ENCODE peak calls at places on chromosomes 1 and 21, in eight cellular contexts. Y, X, U, Z, C, W, L and G are unnamed samples.

GRCh38 chr1:31618916-31619846 is 1.7 kb downstream of the HCRTR1 start:
- DNase-seq in W (no peak), X (no peak), U (no peak), L (no peak), Y (no peak), C (no peak), Z (no peak), G (no peak)

GRCh38 chr1:15850450-15851079 is 3.1 kb downstream of the SPEN start:
- DNase-seq in W (no peak), Y (no peak), Z (no peak), X (no peak), U (no peak), C (no peak), L (no peak), G (no peak)

GRCh38 chr1:20981903-20982695 is 194.6 kb downstream of the EIF4G3 start:
- DNase-seq in Y (no peak), Z (no peak), X (no peak), L (no peak), U (no peak), C (no peak), W (peak; percentile 59), G (no peak)

GRCh38 chr1:1950940-1951339 is 31.9 kb upstream of the TMEM52 start:
- DNase-seq in Y (no peak), L (no peak), C (no peak), W (no peak), X (no peak), U (no peak), Z (no peak), G (no peak)

GRCh38 chr1:17892225-17892624 is 137.1 kb downstream of the ACTL8 start:
- DNase-seq in Z (no peak), L (peak; percentile 84), X (no peak), U (no peak), Y (peak; percentile 72), W (no peak), C (no peak), G (no peak)

GRCh38 chr1:18299441-18300338 is 181.0 kb upstream of the KLHDC7A start:
- DNase-seq in L (no peak), Y (no peak), C (peak; percentile 68), Z (no peak), X (no peak), U (no peak), W (no peak), G (no peak)

GRCh38 chr1:16007671-16008341 is 3.8 kb downstream of the SRARP start:
- DNase-seq in C (no peak), Z (no peak), Y (no peak), X (no peak), U (no peak), W (no peak), L (peak; percentile 0), G (no peak)

GRCh38 chr1:219751870-219752269 is 139.0 kb upstream of the ZC3H11B start:
- DNase-seq in X (no peak), C (no peak), U (no peak), Y (no peak), W (no peak), Z (no peak), L (no peak), G (no peak)

GRCh38 chr21:17784604-17785402 is 34.4 kb downstream of the C21orf91 start:
- DNase-seq in W (peak; percentile 80), U (no peak), L (no peak), X (no peak), Z (no peak), C (no peak), Y (no peak), G (no peak)

GRCh38 chr1:8525291-8526275 is 207.7 kb downstream of the SLC45A1 start:
- DNase-seq in Z (peak; percentile 91), C (peak; percentile 83), U (peak; percentile 85), L (peak; percentile 59), Y (peak; percentile 75), W (peak; percentile 97), X (peak; percentile 88), G (peak; percentile 74)

GRCh38 chr1:2973661-2974593 is 47.3 kb upstream of the ACTRT2 start:
- DNase-seq in U (no peak), C (no peak), L (peak; percentile 59), Y (no peak), X (peak; percentile 46), W (no peak), Z (no peak), G (no peak)
- H3K9me3 ChIP-seq in U (no peaks in the 10 kb centered on the region), C (no peaks in the 10 kb centered on the region), L (no peaks in the 10 kb centered on the region), Y (no peaks in the 10 kb centered on the region), X (no peaks in the 10 kb centered on the region), W (no peaks in the 10 kb centered on the region), Z (no peaks in the 10 kb centered on the region), G (no peaks in the 10 kb centered on the region)

GRCh38 chr21:36694593-36695282 is 4.2 kb upstream of the SIM2 start:
- DNase-seq in C (peak; percentile 24), L (no peak), W (no peak), Y (no peak), X (no peak), U (no peak), Z (no peak), G (no peak)

GRCh38 chr21:36694041-36694515 is 4.8 kb upstream of the SIM2 start:
- DNase-seq in X (no peak), Z (no peak), W (peak; percentile 36), Y (no peak), L (no peak), U (no peak), C (peak; percentile 56), G (no peak)

GRCh38 chr21:36692844-36693143 is 6.1 kb upstream of the SIM2 start:
- DNase-seq in X (no peak), Z (no peak), Y (no peak), L (peak; percentile 56), C (no peak), U (no peak), W (no peak), G (no peak)

GRCh38 chr21:36692125-36692843 is 6.6 kb upstream of the SIM2 start:
- DNase-seq in Z (no peak), L (no peak), C (peak; percentile 71), W (no peak), U (no peak), X (no peak), Y (no peak), G (no peak)

DNA sequence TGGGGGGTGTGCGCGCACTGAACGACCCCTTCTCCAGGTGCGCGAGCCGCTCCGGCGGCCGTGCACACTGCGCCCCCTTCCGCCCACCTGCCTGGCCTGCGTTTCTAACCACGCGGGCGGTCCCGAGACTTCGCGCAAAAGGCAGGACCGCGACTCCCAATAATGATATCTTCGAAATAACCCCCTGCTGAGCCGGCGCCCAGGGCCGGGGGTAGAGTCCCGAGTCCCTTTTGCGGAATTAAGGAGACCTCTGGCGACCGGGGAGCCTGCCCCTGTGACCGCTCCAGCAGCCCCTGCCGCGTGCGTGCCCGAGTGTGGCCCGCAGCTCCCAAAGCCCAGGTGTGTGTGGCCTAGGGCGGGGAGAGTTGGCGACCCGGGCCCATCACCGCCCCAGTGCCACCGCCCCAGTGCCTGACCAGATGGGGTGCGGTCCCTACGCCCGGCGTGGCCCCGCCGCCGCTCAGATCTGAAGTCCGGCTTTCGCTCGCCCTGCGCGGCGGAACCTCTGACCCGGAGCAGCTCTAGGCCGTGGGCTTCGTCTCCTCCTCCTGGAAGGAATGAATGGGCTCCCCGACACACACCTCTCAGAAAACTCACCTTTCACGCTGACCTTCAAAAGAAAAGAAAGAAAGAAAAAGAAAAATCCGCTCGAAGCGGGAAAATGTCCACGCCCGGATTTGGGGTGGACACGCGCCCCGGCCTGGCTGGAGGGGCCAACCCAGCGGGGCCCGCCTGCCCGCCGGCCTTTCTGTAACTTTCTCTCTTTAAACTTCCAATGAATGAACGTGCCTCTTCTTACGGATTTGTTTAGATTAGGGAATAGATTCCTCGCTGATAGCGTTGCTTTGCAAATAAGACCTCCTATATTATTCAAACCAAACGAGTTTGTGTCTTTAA is 5.5 kb upstream of the SIM2 start:
- DNase-seq in L (no peak), X (no peak), Y (no peak), Z (no peak), W (no peak), U (no peak), C (peak; percentile 73), G (no peak)
- H3K27me3 ChIP-seq in L (peaks cover 11% of the 10 kb centered on the region), X (peaks cover 97% of the 10 kb centered on the region), Y (peaks cover 100% of the 10 kb centered on the region), Z (peaks cover 78% of the 10 kb centered on the region), W (peaks cover 92% of the 10 kb centered on the region), U (peaks cover 86% of the 10 kb centered on the region), C (peaks cover 100% of the 10 kb centered on the region), G (peaks cover 97% of the 10 kb centered on the region)

DNA sequence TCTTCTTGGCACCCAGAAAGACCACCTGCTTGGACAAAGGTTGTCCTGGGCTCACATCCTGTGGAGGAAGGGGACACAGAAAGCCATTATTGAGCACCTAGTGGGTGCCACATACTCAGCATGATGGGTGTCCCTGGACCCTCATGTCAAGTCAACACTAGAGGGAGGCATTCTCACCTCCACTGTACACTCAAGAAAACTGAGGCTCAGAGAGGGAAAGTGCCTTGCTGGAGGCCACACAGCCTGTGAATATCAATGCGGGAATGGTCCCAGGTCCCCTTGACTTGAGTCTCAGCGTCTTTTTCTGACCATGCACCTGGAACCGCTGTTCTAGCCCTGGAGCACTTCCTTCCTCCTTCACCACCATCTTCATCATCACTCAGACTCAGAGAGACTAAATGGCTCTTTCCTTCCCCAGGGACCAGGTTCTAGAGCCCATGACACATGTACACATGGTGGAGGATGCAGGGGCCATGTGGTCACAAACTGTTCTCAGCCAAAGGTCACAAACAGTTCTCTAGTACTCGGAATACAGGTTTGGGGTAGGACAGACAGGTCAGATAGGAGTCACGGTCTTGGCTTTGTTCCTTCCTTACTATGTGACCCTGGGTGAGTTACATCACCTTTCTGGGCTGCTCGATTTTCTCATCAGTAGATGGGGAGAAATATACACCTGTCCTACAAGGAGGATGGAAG is 89.2 kb upstream of the WNT4 start:
- DNase-seq in Z (no peak), L (no peak), W (no peak), C (no peak), Y (no peak), U (no peak), X (no peak), G (no peak)
- TF ChIP-seq CTCF in Z (no peak), L (no peak), W (no peak), C (no peak), Y (no peak), U (no peak), X (no peak), G (no peak)

GRCh38 chr1:247111259-247111635 is 7.1 kb upstream of the ZNF669 start:
- DNase-seq in C (peak; percentile 65), Z (no peak), W (no peak), U (no peak), X (no peak), Y (no peak), L (peak; percentile 80), G (peak; percentile 30)

GRCh38 chr1:247112479-247112781 is 8.3 kb upstream of the ZNF669 start:
- DNase-seq in Z (no peak), L (no peak), Y (no peak), X (no peak), C (no peak), U (peak; percentile 23), W (no peak), G (no peak)

GRCh38 chr1:247111636-247112478 is 7.7 kb upstream of the ZNF669 start:
- DNase-seq in Y (peak; percentile 81), X (peak; percentile 78), L (peak; percentile 85), C (peak; percentile 69), Z (peak; percentile 63), U (peak; percentile 65), W (peak; percentile 63), G (peak; percentile 32)

GRCh38 chr1:247113094-247113497 is 8.9 kb upstream of the ZNF669 start:
- DNase-seq in Z (no peak), W (peak; percentile 58), X (no peak), L (peak; percentile 80), C (no peak), Y (no peak), U (no peak), G (no peak)

GRCh38 chr1:247110627-247111258 is 6.6 kb upstream of the ZNF669 start:
- DNase-seq in X (no peak), L (peak; percentile 73), W (peak; percentile 52), C (peak; percentile 53), Z (no peak), Y (no peak), U (peak; percentile 19), G (no peak)
- H3K9me3 ChIP-seq in X (no peaks in the 10 kb centered on the region), L (no peaks in the 10 kb centered on the region), W (no peaks in the 10 kb centered on the region), C (no peaks in the 10 kb centered on the region), Z (no peaks in the 10 kb centered on the region), Y (no peaks in the 10 kb centered on the region), U (no peaks in the 10 kb centered on the region), G (no peaks in the 10 kb centered on the region)